ENCODE peak calls at places on chromosomes 2 and 18, in six cellular contexts. V is body of pancreas, O is progenitor cell of endocrine pancreas, B is suprapubic skin, C is kidney, Q is GM10248. X is an unnamed sample.

GRCh38 chr18:79986726-79987125 is 1.6 kb downstream of the TXNL4A start:
- DNase-seq in V (no peak), O (no peak), B (no peak), C (no peak), Q (no peak), X (no peak)

GRCh38 chr2:194333091-194333490 is 1323.9 kb upstream of the SLC39A10 start:
- DNase-seq in V (no peak), O (no peak), B (no peak), C (no peak), Q (no peak), X (no peak)

GRCh38 chr2:3196716-3197115 is 180.9 kb downstream of the EIPR1 start:
- DNase-seq in V (no peak), O (no peak), B (no peak), C (no peak), Q (no peak), X (no peak)

GRCh38 chr2:6813573-6813972 is 52.1 kb downstream of the CMPK2 start:
- DNase-seq in V (no peak), O (no peak), B (no peak), C (no peak), Q (no peak), X (no peak)

GRCh38 chr2:150232871-150233270 is 254.6 kb downstream of the RND3 start:
- DNase-seq in V (no peak), O (no peak), B (no peak), C (no peak), Q (no peak), X (no peak)

GRCh38 chr2:143259368-143259958 is 130.2 kb downstream of the ARHGAP15 start:
- DNase-seq in V (peak; percentile 52), O (peak; percentile 26), B (no peak), C (no peak), Q (peak; percentile 13), X (no peak)

GRCh38 chr2:15681089-15681885 is 89.6 kb downstream of the DDX1 start:
- DNase-seq in V (no peak), O (no peak), B (no peak), C (no peak), Q (no peak), X (no peak)

GRCh38 chr18:13353424-13353823 is 134.9 kb downstream of the LDLRAD4 start:
- DNase-seq in V (no peak), O (no peak), B (no peak), C (no peak), Q (no peak), X (no peak)

GRCh38 chr2:233980955-233981555 is 63.9 kb downstream of the TRPM8 start:
- DNase-seq in V (no peak), O (no peak), B (no peak), C (no peak), Q (no peak), X (no peak)

GRCh38 chr18:24080861-24081260 is 58.0 kb upstream of the CABYR start:
- DNase-seq in V (no peak), O (no peak), B (no peak), C (no peak), Q (no peak), X (no peak)

GRCh38 chr2:54321062-54321461 is 65.0 kb upstream of the TSPYL6 start:
- DNase-seq in V (no peak), O (no peak), B (no peak), C (no peak), Q (no peak), X (no peak)

GRCh38 chr2:235357881-235358280 is 136.0 kb upstream of the AGAP1 start:
- DNase-seq in V (no peak), O (no peak), B (no peak), C (no peak), Q (no peak), X (no peak)

GRCh38 chr2:238415036-238415764 is 11.5 kb upstream of the ASB1 start:
- DNase-seq in V (no peak), O (no peak), B (no peak), C (no peak), Q (no peak), X (no peak)
- TF ChIP-seq CTCF in V (no peak), O (no peak), B (no peak), C (no peak), Q (no peak), X (no peak)

GRCh38 chr2:113767811-113768210 is 11.4 kb upstream of the SLC35F5 start:
- DNase-seq in V (no peak), O (no peak), B (no peak), C (no peak), Q (no peak), X (no peak)
- TF ChIP-seq CTCF in V (no peak), O (no peak), B (no peak), C (no peak), Q (no peak), X (no peak)

DNA sequence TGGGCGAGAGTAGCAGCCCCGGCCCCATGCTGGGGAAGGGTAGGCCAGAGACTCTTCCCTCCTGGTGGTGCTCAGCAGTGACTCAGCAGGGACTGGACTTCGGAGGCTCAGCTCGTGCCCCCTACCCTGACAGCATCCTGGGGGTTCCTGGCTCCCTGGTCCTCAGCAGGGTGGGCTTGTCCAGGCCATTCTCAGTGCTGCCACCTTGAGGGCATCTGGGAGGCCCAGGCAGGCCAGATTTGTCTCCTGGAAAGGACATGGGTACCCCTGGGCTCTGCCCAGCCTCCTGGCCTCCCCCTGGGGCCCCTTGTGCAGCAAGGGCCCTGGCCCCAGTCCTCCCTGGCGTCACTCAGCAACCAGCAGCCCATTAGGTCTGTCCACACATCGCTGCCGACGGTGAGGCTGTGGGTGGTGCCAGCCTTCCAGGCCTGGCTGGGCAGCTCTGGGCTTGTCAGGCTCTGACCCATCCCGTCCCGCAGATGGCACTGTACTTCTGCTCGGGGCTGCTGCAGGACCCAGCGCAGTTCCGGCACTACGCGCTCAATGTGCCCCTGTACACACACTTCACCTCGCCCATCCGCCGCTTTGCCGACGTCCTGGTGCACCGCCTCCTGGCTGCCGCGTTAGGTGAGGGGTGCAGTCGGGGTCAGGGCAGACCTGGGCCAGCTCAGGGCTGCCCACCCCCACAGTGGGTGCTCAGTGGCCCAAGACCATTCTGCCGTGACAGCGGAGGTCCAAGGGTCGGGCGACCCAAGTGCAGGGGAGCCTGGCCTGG is 45.0 kb upstream of the ALPP start:
- DNase-seq in V (no peak), O (peak; percentile 32), B (peak; percentile 67), C (peak; percentile 60), Q (no peak), X (no peak)
- TF ChIP-seq CTCF in V (no peak), O (peak; percentile 54), B (no peak), C (no peak), Q (peak; percentile 38), X (peak; percentile 70)

DNA sequence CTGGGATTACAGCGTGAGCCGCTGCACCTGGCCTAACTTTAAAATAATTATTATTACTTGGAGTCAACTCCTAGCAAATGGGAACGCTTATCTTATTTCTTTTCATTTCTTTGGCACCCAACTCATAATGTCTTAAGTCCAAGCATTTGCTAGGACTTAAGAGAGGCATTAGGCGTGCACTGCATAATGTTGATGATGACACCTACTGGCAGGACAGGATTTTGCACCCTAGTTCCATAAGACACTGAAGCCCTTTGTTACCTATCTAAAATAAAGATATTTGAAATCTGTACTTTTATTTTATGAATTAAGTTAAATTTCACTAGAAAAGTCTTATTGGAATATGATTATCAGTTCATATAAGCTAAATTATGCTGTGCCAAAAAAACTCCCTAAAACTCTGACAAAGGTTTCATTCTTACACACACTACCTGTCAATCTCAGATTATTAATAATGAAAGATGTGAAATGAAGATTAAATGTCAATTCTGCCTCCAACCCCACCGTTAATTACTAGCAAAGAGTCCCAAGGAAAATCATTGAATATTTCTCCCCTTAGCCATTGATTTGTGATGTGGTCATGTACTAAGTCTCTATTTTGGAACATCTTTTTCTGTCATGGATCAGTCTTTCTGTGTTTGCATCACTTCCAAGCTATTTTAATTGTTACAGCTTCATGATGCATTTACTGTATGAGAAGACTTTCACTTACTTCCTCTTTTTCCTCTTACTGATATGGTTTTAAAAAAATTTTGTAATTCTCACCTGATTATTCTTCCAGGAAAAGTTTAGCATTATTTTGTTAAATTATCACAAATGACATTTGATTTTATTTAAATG is 12.7 kb upstream of the CDH2 start:
- DNase-seq in V (no peak), O (no peak), B (no peak), C (no peak), Q (peak; percentile 30), X (no peak)
- TF ChIP-seq CTCF in V (peak; percentile 68), O (peak; percentile 53), B (no peak), C (peak; percentile 51), Q (peak; percentile 51), X (peak; percentile 77)

GRCh38 chr2:126658316-126658909 is 2.5 kb downstream of the GYPC start:
- DNase-seq in V (no peak), O (no peak), B (no peak), C (no peak), Q (no peak), X (no peak)

GRCh38 chr2:126660068-126660467 is 4.1 kb downstream of the GYPC start:
- DNase-seq in V (no peak), O (no peak), B (no peak), C (no peak), Q (no peak), X (no peak)

GRCh38 chr2:126657636-126658315 is 1.8 kb downstream of the GYPC start:
- DNase-seq in V (peak; percentile 68), O (peak; percentile 26), B (peak; percentile 91), C (peak; percentile 96), Q (peak; percentile 71), X (no peak)

GRCh38 chr2:126657146-126657635 is 1.2 kb downstream of the GYPC start:
- DNase-seq in V (peak; percentile 40), O (no peak), B (peak; percentile 82), C (peak; percentile 87), Q (no peak), X (no peak)

DNA sequence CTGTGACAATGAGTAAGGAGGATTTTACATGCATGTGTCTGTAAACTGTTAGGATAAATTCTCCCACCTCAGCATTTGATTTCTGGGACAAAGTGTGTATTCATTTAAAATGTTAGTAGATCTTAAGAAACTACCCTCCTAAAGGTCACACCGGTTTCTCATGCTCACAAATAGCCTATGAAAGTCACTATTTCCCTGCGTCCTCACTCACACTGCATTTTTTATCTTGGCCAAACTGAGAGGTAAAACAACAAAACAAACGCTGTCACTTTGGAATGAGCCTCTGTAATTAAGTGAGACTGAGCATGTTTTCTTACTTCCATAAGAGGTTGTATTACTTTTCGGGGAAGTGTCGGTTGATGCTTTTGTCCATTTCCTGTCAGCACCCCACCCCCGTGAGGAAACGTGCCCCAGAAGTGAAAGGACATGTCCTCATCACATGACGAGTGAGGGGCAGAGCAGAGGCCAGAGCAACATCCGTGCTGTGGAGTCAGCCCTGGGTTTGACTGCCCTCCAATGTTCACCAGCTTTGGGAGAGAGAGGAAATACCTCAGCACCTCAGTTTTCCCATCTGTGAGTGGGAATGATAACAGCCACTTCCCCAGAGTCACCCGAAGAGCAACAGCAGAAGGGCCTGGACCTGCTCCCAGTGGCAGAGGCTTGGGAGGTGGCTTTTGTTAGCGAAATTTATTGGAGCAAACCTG is 3.1 kb downstream of the GYPC start:
- DNase-seq in V (peak; percentile 35), O (no peak), B (no peak), C (peak; percentile 87), Q (peak; percentile 63), X (no peak)
- TF ChIP-seq CTCF in V (no peak), O (no peak), B (no peak), C (peak; percentile 24), Q (peak; percentile 8), X (no peak)

DNA sequence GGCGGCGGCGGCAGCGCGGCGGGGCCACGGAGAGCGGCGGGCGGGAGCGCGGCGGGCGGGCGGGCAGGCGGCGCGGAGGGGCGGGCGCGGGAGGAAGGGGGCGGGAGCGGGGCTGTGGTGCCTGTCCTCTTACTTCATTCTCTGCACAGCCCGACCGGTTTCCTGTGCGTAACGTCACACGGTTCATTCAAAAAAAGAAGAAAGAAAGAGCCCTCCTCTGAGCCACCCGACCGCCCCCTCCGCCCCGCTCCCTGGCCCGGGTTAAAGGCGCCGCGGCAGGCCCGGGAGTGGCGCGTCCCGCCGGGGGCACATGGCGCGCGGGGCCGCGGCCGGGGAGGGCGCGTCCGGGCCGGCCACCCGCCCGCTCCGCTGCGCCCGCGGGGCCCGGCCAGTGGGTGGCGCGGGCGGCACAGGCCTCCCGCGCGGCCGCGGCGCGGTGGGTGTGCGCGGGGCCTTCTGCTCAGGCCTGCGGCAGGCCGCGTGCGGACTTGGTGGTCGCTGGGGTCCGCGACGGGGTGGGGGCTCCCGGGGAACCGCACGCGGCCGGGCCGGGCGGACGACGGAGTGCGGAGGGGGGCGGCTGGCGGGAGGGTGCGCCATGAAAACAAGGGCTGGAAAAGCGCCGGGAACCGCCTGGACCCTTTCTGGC is 596 bp upstream of the BCL2 start:
- DNase-seq in V (peak; percentile 76), O (peak; percentile 51), B (peak; percentile 91), C (peak; percentile 94), Q (peak; percentile 88), X (peak; percentile 79)
- TF ChIP-seq CTCF in V (no peak), O (no peak), B (no peak), C (no peak), Q (peak; percentile 38), X (peak; percentile 6)